ENCODE peak calls at places on chromosomes 11 and 22, in ten cellular contexts. S is RWPE1, F is choroid plexus epithelial cell, M is endothelial cell, W is body of pancreas, A is hepatocyte, T is tibial artery, R is transverse colon, E is sigmoid colon, H is right lobe of liver. L is an unnamed sample.

GRCh38 chr22:41523464-41524221 is 20.6 kb downstream of the POLR3H start:
- DNase-seq in S (no peak), F (peak; percentile 87), M (no peak), W (no peak), A (no peak), T (peak; percentile 45), R (no peak), E (no peak), H (no peak), L (no peak)

GRCh38 chr11:75453916-75454655 is 21.1 kb upstream of the KLHL35 start:
- DNase-seq in S (no peak), F (peak; percentile 62), M (no peak), W (no peak), A (no peak), T (peak; percentile 39), R (no peak), E (no peak), H (no peak), L (no peak)

GRCh38 chr11:120168960-120169681 is 31.2 kb upstream of the TRIM29 start:
- DNase-seq in S (peak; percentile 78), F (peak; percentile 58), M (peak; percentile 93), W (peak; percentile 74), A (peak; percentile 81), T (no peak), R (peak; percentile 70), E (peak; percentile 83), H (peak; percentile 74), L (no peak)

GRCh38 chr11:1574256-1575242 is 2.5 kb upstream of the DUSP8 start:
- DNase-seq in S (peak; percentile 51), F (peak; percentile 44), M (peak; percentile 58), W (peak; percentile 73), A (peak; percentile 82), T (peak; percentile 41), R (peak; percentile 77), E (peak; percentile 85), H (peak; percentile 66), L (no peak)

GRCh38 chr11:14373941-14374646 is 15.1 kb upstream of the RRAS2 start:
- DNase-seq in S (no peak), F (peak; percentile 69), M (no peak), W (peak; percentile 33), A (no peak), T (peak; percentile 73), R (no peak), E (peak; percentile 69), H (no peak), L (no peak)

GRCh38 chr11:116137753-116138152 is 633.5 kb upstream of the CADM1 start:
- DNase-seq in S (no peak), F (no peak), M (no peak), W (no peak), A (no peak), T (no peak), R (no peak), E (no peak), H (no peak), L (no peak)

GRCh38 chr22:46064236-46064965 is 85.9 kb upstream of the PPARA start:
- DNase-seq in S (no peak), F (no peak), M (no peak), W (peak; percentile 50), A (no peak), T (peak; percentile 25), R (peak; percentile 6), E (peak; percentile 63), H (peak; percentile 35), L (no peak)

GRCh38 chr22:44037519-44038370 is 13.6 kb downstream of the PARVB start:
- DNase-seq in S (peak; percentile 84), F (peak; percentile 91), M (no peak), W (no peak), A (peak; percentile 58), T (peak; percentile 62), R (peak; percentile 18), E (peak; percentile 85), H (no peak), L (no peak)

GRCh38 chr11:122681070-122681469 is 25.5 kb downstream of the UBASH3B start:
- DNase-seq in S (no peak), F (no peak), M (no peak), W (no peak), A (no peak), T (no peak), R (no peak), E (no peak), H (no peak), L (no peak)

GRCh38 chr11:94897330-94897768 is 76.0 kb downstream of the CWC15 start:
- DNase-seq in S (peak; percentile 48), F (peak; percentile 79), M (peak; percentile 42), W (peak; percentile 56), A (peak; percentile 66), T (peak; percentile 48), R (peak; percentile 47), E (peak; percentile 76), H (no peak), L (no peak)

GRCh38 chr11:94895451-94895850 is 77.9 kb downstream of the CWC15 start:
- DNase-seq in S (no peak), F (peak; percentile 93), M (no peak), W (no peak), A (peak; percentile 28), T (no peak), R (no peak), E (no peak), H (no peak), L (no peak)

GRCh38 chr11:94895971-94896370 is 77.4 kb downstream of the CWC15 start:
- DNase-seq in S (no peak), F (peak; percentile 77), M (no peak), W (no peak), A (no peak), T (no peak), R (no peak), E (no peak), H (no peak), L (no peak)
- TF ChIP-seq CTCF in S (no peak), F (no peak), M (no peak), W (no peak), A (no peak), T (no peak), R (no peak), E (no peak), H (no peak), L (no peak)

DNA sequence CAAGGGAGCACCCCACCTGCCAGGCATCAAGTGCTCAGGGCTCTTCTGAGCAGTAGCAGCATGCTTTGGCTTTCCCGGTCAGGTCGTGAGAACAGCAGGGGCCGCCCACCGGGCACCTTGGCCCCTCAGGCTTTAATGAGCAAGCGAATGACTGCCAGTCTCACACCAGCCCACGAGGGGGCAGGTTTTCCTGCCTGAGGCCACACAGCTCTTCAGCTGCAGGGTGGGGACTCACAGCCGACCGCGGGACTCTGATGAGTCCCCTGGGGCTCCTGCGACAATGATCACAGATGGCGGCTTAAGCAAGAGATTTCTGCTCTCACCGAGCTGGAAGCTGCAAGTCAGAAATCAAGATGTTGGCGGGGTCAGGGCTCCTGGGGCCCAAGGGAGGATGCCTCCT is 14.3 kb upstream of the FGF19 start:
- DNase-seq in S (peak; percentile 19), F (peak; percentile 56), M (peak; percentile 79), W (no peak), A (peak; percentile 71), T (no peak), R (no peak), E (no peak), H (no peak), L (no peak)
- TF ChIP-seq CTCF in S (no peak), F (peak; percentile 80), M (peak; percentile 76), W (no peak), A (peak; percentile 59), T (no peak), R (peak; percentile 10), E (no peak), H (peak; percentile 35), L (no peak)

DNA sequence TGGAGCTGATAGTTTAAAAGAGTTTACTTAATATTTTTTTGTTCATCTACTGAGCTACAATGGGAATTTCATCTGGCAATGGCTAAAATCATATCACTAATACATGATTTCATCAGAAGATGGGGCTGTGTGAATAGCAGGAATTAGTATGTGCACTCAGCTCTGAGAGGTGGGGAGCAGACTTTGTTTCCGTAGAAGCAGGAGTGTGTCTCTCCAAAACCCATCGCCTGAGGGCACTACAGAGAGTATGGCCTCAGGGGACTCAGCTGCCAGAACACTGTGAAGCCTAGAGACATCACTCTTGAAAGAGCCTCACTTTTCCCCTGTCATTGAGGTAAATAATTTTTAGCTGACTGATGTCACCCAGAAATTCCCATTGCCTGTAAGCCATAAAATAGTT is 261.4 kb upstream of the ISX start:
- DNase-seq in S (no peak), F (no peak), M (no peak), W (no peak), A (peak; percentile 15), T (no peak), R (no peak), E (no peak), H (no peak), L (no peak)
- TF ChIP-seq CTCF in S (no peak), F (no peak), M (no peak), W (no peak), A (no peak), T (no peak), R (no peak), E (no peak), H (no peak), L (no peak)

DNA sequence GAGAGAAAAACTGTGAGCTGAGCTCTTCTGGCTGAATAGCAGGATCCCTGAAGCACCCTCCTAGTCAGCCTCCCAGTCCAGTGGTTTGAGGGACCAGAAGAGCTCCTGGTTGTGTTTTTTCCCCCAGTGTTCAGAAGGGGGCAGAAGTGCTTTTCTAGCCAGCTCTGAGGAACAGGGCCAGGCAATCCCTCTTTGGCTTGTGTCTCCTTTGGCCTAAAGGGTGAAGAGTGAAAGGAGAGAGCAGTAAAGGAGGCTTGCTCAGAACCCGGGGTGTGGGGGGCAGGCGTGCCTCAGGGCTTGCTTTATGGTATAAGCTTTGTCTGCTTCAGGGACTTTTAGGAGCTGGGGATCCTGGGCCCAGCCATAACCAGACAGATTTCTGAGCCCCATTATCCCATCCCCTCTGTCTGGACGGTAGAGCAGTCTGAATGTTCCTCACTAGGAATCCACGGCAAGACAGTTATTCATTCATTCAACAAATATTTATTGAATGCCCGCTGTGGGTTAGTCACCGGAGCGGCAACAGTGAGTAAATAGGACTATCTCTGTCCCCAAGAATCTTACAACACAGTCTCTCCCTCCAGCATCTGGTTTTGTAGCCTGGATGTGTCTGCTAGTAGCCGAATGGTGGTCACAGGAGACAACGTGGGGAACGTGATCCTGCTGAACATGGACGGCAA is 14.5 kb downstream of the ACP2 start:
- DNase-seq in S (no peak), F (peak; percentile 76), M (peak; percentile 27), W (no peak), A (peak; percentile 51), T (no peak), R (peak; percentile 24), E (no peak), H (no peak), L (no peak)
- TF ChIP-seq CTCF in S (no peak), F (peak; percentile 70), M (no peak), W (peak; percentile 14), A (peak; percentile 41), T (no peak), R (no peak), E (no peak), H (no peak), L (no peak)

GRCh38 chr11:96264364-96264763 is 78.6 kb downstream of the MAML2 start:
- DNase-seq in S (no peak), F (no peak), M (no peak), W (no peak), A (no peak), T (no peak), R (no peak), E (no peak), H (no peak), L (no peak)
- TF ChIP-seq CTCF in S (no peak), F (no peak), M (no peak), W (no peak), A (no peak), T (no peak), R (no peak), E (no peak), H (no peak), L (no peak)